ENCODE peak calls at places on chromosomes 11 and 22, in ten cellular contexts. D is SHP77 treated with DMSO at 0.1 percent for 48 hours; F is psoas muscle; U is Calu3; Q is Daoy; V is endothelial cell; B is GDM1; G is activated CD8-positive, alpha-beta memory T cell treated with anti-CD3 and anti-CD28 coated beads for 48 hours; M is stimulated activated CD4-positive, alpha-beta T cell treated with anti-CD3 and anti-CD28 coated beads, Interleukin-12 subunit alpha, Interleukin-12 subunit beta, amount 100 ng/mL, for 24 hours; R is T-helper 2 cell. S is an unnamed sample.

GRCh38 chr11:43950323-43950855 is 8.0 kb downstream of the C11orf96 start:
- DNase-seq in B (no peak), G (no peak), V (no peak), Q (no peak), F (no peak), R (no peak), U (peak), D (no peak), M (no peak), S (no peak)

GRCh38 chr22:27317156-27317555 is 484.4 kb downstream of the MN1 start:
- DNase-seq in D (no peak), U (no peak), G (no peak), R (no peak), M (no peak), F (no peak), B (no peak), Q (peak), V (no peak), S (no peak)

GRCh38 chr22:25749420-25750169 is 7.6 kb downstream of the MYO18B start:
- DNase-seq in B (no peak), D (no peak), M (peak), U (no peak), V (no peak), Q (no peak), F (no peak), R (no peak), G (no peak), S (no peak)

GRCh38 chr22:46509416-46510089 is 27.9 kb downstream of the CELSR1 start:
- DNase-seq in R (no peak), G (no peak), D (no peak), V (no peak), U (no peak), M (no peak), F (no peak), Q (no peak), B (no peak), S (no peak)

GRCh38 chr11:47997063-47998053 is 17.0 kb downstream of the PTPRJ start:
- DNase-seq in G (no peak), Q (no peak), D (no peak), M (no peak), F (no peak), U (no peak), R (no peak), V (no peak), B (no peak), S (no peak)

GRCh38 chr22:32864596-32864995 is 63.1 kb downstream of the TIMP3 start:
- DNase-seq in G (no peak), B (no peak), D (no peak), U (no peak), V (no peak), F (no peak), Q (no peak), M (no peak), R (no peak), S (no peak)

GRCh38 chr22:24592846-24593809 is at the start of gene LRRC75B:
- DNase-seq in V (peak), U (peak), R (no peak), F (peak), G (no peak), M (peak), B (peak), Q (peak), D (peak), S (peak)

GRCh38 chr11:22471405-22471804 is 133.2 kb downstream of the SLC17A6 start:
- DNase-seq in M (no peak), Q (no peak), V (no peak), B (no peak), R (no peak), F (no peak), G (no peak), D (no peak), U (no peak), S (no peak)

GRCh38 chr11:73399159-73400090 is 23.2 kb downstream of the RELT start:
- DNase-seq in R (no peak), V (no peak), F (no peak), Q (no peak), B (no peak), U (no peak), M (no peak), D (no peak), G (no peak), S (no peak)

GRCh38 chr11:61417670-61418069 is 12.1 kb downstream of the CPSF7 start:
- DNase-seq in V (no peak), Q (no peak), F (no peak), G (no peak), R (no peak), B (no peak), U (no peak), D (no peak), M (no peak), S (no peak)

GRCh38 chr11:129317564-129317963 is 58.1 kb upstream of the BARX2 start:
- DNase-seq in Q (no peak), G (no peak), V (no peak), B (no peak), M (no peak), F (no peak), R (no peak), D (no peak), U (peak), S (no peak)

GRCh38 chr22:37410174-37411055 is 16.9 kb downstream of the ELFN2 start:
- DNase-seq in V (no peak), F (no peak), R (no peak), B (no peak), M (no peak), Q (peak), U (no peak), D (no peak), G (no peak), S (no peak)

GRCh38 chr11:71527576-71528210 is 626 bp downstream of the KRTAP5-7 start:
- DNase-seq in U (no peak), G (no peak), B (no peak), M (no peak), D (no peak), R (no peak), Q (no peak), F (no peak), V (no peak), S (no peak)

GRCh38 chr22:20952544-20953341 is 14.3 kb upstream of the AIFM3 start:
- DNase-seq in U (no peak), F (no peak), D (peak), R (no peak), B (no peak), Q (no peak), V (no peak), M (no peak), G (no peak), S (no peak)

GRCh38 chr11:65651589-65652510 is 10.9 kb downstream of the RELA start:
- DNase-seq in M (no peak), R (no peak), G (no peak), Q (peak), V (no peak), D (no peak), U (peak), F (no peak), B (no peak), S (no peak)

GRCh38 chr11:35944503-35945136 is 758 bp downstream of the LDLRAD3 start:
- DNase-seq in G (no peak), V (no peak), U (no peak), D (no peak), M (no peak), R (no peak), B (no peak), F (peak), Q (peak), S (no peak)

GRCh38 chr11:313304-313786 is 495 bp upstream of the IFITM1 start:
- DNase-seq in G (no peak), V (no peak), D (no peak), U (no peak), B (no peak), M (no peak), Q (no peak), F (no peak), R (no peak), S (no peak)

GRCh38 chr11:115361025-115361424 is 143.2 kb downstream of the CADM1 start:
- DNase-seq in U (no peak), Q (no peak), F (no peak), D (no peak), V (no peak), G (no peak), M (no peak), R (no peak), B (no peak), S (no peak)

GRCh38 chr11:98711011-98711410 is 309.7 kb upstream of the CNTN5 start:
- DNase-seq in R (no peak), F (no peak), Q (no peak), M (no peak), G (no peak), U (no peak), D (peak), B (no peak), V (no peak), S (no peak)

GRCh38 chr22:32042924-32043323 is at the start of gene SLC5A1:
- DNase-seq in G (no peak), U (peak), M (no peak), R (no peak), B (no peak), Q (no peak), F (no peak), D (no peak), V (no peak), S (no peak)

GRCh38 chr11:113417428-113417827 is 29.8 kb downstream of the ANKK1 start:
- DNase-seq in U (no peak), R (no peak), Q (no peak), M (no peak), V (no peak), D (no peak), G (no peak), B (no peak), F (no peak), S (no peak)

GRCh38 chr11:47443028-47443700 is 5.8 kb downstream of the RAPSN start:
- DNase-seq in B (no peak), Q (no peak), R (no peak), G (no peak), V (no peak), F (no peak), U (no peak), M (no peak), D (peak), S (no peak)